ENCODE peak calls at places on chromosomes 11 and 22, in six cellular contexts. One of them, this sample, is unnamed.

GRCh38 chr22:48894804-48895250 is 932.8 kb downstream of the BRD1 start:
- DNase-seq in mammary epithelial cell: no peak
- DNase-seq in thoracic aorta: no peak
- DNase-seq in endodermal cell: no peak
- DNase-seq in colonic mucosa: peak; percentile 11
- DNase-seq in ascending aorta: no peak
- DNase-seq in this sample: no peak

GRCh38 chr22:19974233-19974861 is 32.7 kb upstream of the TXNRD2 start:
- DNase-seq in colonic mucosa: peak; percentile 70
- DNase-seq in endodermal cell: peak; percentile 95
- DNase-seq in mammary epithelial cell: no peak
- DNase-seq in ascending aorta: no peak
- DNase-seq in thoracic aorta: no peak
- DNase-seq in this sample: no peak

GRCh38 chr22:49295851-49296560 is 531.7 kb downstream of the BRD1 start:
- DNase-seq in colonic mucosa: no peak
- DNase-seq in mammary epithelial cell: no peak
- DNase-seq in ascending aorta: no peak
- DNase-seq in thoracic aorta: no peak
- DNase-seq in endodermal cell: peak; percentile 15
- DNase-seq in this sample: no peak

GRCh38 chr22:39908737-39909136 is 7.9 kb downstream of the GRAP2 start:
- DNase-seq in colonic mucosa: no peak
- DNase-seq in ascending aorta: no peak
- DNase-seq in thoracic aorta: no peak
- DNase-seq in endodermal cell: no peak
- DNase-seq in mammary epithelial cell: peak; percentile 16
- DNase-seq in this sample: no peak

GRCh38 chr11:43537831-43538230 is 142.7 kb upstream of the HSD17B12 start:
- DNase-seq in thoracic aorta: no peak
- DNase-seq in colonic mucosa: no peak
- DNase-seq in mammary epithelial cell: no peak
- DNase-seq in endodermal cell: peak; percentile 46
- DNase-seq in ascending aorta: no peak
- DNase-seq in this sample: no peak

GRCh38 chr11:58923300-58923788 is 15.9 kb upstream of the GLYATL1 start:
- DNase-seq in ascending aorta: no peak
- DNase-seq in mammary epithelial cell: peak; percentile 86
- DNase-seq in endodermal cell: peak; percentile 82
- DNase-seq in colonic mucosa: peak; percentile 55
- DNase-seq in thoracic aorta: no peak
- DNase-seq in this sample: no peak

GRCh38 chr11:17890333-17890732 is 122.5 kb downstream of the SERGEF start:
- DNase-seq in colonic mucosa: no peak
- DNase-seq in ascending aorta: no peak
- DNase-seq in thoracic aorta: no peak
- DNase-seq in endodermal cell: no peak
- DNase-seq in mammary epithelial cell: no peak
- DNase-seq in this sample: no peak

GRCh38 chr11:132242662-132243061 is 872.2 kb downstream of the NTM start:
- DNase-seq in colonic mucosa: no peak
- DNase-seq in endodermal cell: no peak
- DNase-seq in mammary epithelial cell: no peak
- DNase-seq in ascending aorta: no peak
- DNase-seq in thoracic aorta: no peak
- DNase-seq in this sample: no peak

GRCh38 chr11:128956401-128957203 is 13.9 kb upstream of the TP53AIP1 start:
- DNase-seq in ascending aorta: no peak
- DNase-seq in mammary epithelial cell: peak; percentile 64
- DNase-seq in thoracic aorta: no peak
- DNase-seq in endodermal cell: peak; percentile 74
- DNase-seq in colonic mucosa: peak; percentile 60
- DNase-seq in this sample: no peak

GRCh38 chr22:20153945-20154344 is 3.1 kb upstream of the CCDC188 start:
- DNase-seq in thoracic aorta: no peak
- DNase-seq in ascending aorta: no peak
- DNase-seq in endodermal cell: peak; percentile 71
- DNase-seq in mammary epithelial cell: no peak
- DNase-seq in colonic mucosa: no peak
- DNase-seq in this sample: no peak

GRCh38 chr22:22591348-22592299 is 32.6 kb upstream of the PRAME start:
- DNase-seq in endodermal cell: no peak
- DNase-seq in thoracic aorta: no peak
- DNase-seq in ascending aorta: no peak
- DNase-seq in colonic mucosa: no peak
- DNase-seq in mammary epithelial cell: no peak
- DNase-seq in this sample: no peak

GRCh38 chr22:28743852-28744251 is 2.0 kb downstream of the HSCB start:
- DNase-seq in colonic mucosa: no peak
- DNase-seq in mammary epithelial cell: no peak
- DNase-seq in thoracic aorta: no peak
- DNase-seq in ascending aorta: no peak
- DNase-seq in endodermal cell: no peak
- DNase-seq in this sample: no peak

DNA sequence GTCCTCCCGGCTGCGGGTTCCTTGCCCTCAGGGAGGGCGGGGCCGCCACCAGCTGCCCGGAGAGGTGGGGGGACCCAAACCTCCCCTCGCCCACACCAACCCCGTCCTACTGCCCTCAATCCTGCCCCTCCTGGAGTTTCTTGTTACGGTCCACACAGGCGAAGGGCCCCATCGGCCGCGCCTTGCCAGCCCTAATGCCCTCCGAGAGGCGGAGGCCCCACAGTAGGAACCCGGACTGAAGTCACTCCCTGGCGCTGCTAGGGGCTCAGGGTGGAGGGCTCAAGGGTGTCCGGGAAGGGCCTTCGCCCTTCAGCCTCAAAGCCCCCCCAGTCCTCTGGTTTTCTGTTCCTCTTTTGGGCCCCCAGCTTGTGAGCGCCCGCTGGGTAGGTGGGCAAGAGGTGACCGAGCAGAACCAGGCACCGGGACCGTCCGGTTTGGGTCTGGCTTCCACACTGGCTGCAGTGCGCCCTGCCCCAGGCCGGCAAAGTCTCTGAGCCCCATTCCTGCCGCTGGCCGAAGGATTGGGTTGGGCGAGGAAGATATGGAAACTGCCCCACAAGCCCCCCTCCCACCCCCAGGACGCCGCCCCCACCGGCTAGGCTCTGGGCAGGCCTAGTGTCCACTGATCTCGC is 24.5 kb downstream of the DUSP8 start:
- DNase-seq in mammary epithelial cell: no peak
- DNase-seq in ascending aorta: no peak
- DNase-seq in colonic mucosa: no peak
- DNase-seq in thoracic aorta: no peak
- DNase-seq in endodermal cell: no peak
- DNase-seq in this sample: no peak
- H3K27me3 ChIP-seq in mammary epithelial cell: peaks cover 16% of the 10 kb centered on the region
- H3K27me3 ChIP-seq in ascending aorta: no peaks in the 10 kb centered on the region
- H3K27me3 ChIP-seq in colonic mucosa: peaks cover 10% of the 10 kb centered on the region
- H3K27me3 ChIP-seq in thoracic aorta: no peaks in the 10 kb centered on the region
- H3K27me3 ChIP-seq in endodermal cell: peaks cover 76% of the 10 kb centered on the region
- H3K27me3 ChIP-seq in this sample: peaks cover 4% of the 10 kb centered on the region

GRCh38 chr22:27080191-27080590 is 422.8 kb downstream of the MIAT start:
- DNase-seq in endodermal cell: no peak
- DNase-seq in mammary epithelial cell: no peak
- DNase-seq in colonic mucosa: no peak
- DNase-seq in ascending aorta: no peak
- DNase-seq in thoracic aorta: no peak
- DNase-seq in this sample: no peak
- H3K4me3 ChIP-seq in endodermal cell: no peak overlapping the region
- H3K4me3 ChIP-seq in mammary epithelial cell: no peak overlapping the region
- H3K4me3 ChIP-seq in colonic mucosa: no peak overlapping the region
- H3K4me3 ChIP-seq in ascending aorta: no peak overlapping the region
- H3K4me3 ChIP-seq in thoracic aorta: no peak overlapping the region
- H3K4me3 ChIP-seq in this sample: no peak overlapping the region

GRCh38 chr22:31947296-31947695 is 3.0 kb downstream of the YWHAH start:
- DNase-seq in colonic mucosa: peak; percentile 53
- DNase-seq in endodermal cell: no peak
- DNase-seq in mammary epithelial cell: peak; percentile 46
- DNase-seq in thoracic aorta: no peak
- DNase-seq in ascending aorta: no peak
- DNase-seq in this sample: no peak
- TF ChIP-seq CTCF in colonic mucosa: peak; percentile 44
- TF ChIP-seq CTCF in endodermal cell: peak; percentile 64
- TF ChIP-seq CTCF in mammary epithelial cell: peak; percentile 82
- TF ChIP-seq CTCF in thoracic aorta: no peak
- TF ChIP-seq CTCF in ascending aorta: peak; percentile 39
- TF ChIP-seq CTCF in this sample: peak; percentile 65

DNA sequence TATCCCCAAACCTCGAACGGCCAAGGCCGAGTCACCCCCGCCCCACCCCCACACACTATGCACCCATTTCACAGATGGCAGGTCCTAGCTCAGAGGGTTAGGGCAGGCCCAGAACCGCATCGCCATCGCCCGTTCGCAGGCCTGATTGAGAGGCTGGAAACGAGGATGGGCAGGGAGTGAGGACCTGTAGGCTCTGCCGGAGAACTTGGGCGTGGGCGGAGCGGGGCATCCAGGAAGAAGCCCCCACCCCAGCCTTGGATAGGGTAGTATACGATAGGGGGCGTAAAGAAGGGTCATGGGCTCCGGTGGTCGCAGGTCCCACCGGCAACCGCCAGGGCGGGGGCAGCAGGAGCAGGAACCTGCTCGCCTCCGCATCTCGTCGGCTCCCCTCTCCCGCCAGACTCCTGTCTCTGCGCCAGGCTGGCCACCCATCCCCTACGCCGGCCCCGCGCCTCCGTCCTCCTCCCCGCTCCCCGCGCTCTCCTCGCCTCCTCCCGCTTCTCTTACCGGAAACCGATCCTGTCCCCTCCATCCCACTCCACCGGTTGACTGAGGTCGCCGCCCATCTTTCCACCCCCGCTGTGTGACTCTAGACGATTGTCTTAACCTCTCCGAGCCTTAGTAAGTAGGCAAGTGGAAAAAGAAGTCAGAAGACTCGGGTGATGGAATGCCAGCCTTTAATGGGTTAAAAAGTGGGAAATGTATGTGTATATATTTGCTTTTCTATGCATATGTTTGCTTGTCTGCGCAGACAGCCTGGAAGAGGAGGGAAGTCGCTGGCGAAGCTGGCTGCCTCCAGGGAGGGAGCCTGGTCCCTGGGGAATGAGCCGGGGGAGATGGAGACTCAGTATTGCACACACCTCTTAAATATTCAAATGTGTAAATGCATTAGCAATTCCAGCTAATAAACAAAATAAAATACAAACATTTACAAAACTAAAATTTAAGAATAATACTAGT is 52.8 kb downstream of the CYTH4 start:
- DNase-seq in colonic mucosa: no peak
- DNase-seq in ascending aorta: no peak
- DNase-seq in thoracic aorta: no peak
- DNase-seq in mammary epithelial cell: no peak
- DNase-seq in endodermal cell: peak; percentile 86
- DNase-seq in this sample: no peak
- H3K27me3 ChIP-seq in colonic mucosa: peaks cover 48% of the 10 kb centered on the region
- H3K27me3 ChIP-seq in ascending aorta: peaks cover 19% of the 10 kb centered on the region
- H3K27me3 ChIP-seq in thoracic aorta: peaks cover 17% of the 10 kb centered on the region
- H3K27me3 ChIP-seq in mammary epithelial cell: no peaks in the 10 kb centered on the region
- H3K27me3 ChIP-seq in endodermal cell: peaks cover 41% of the 10 kb centered on the region
- H3K27me3 ChIP-seq in this sample: peaks cover 35% of the 10 kb centered on the region

DNA sequence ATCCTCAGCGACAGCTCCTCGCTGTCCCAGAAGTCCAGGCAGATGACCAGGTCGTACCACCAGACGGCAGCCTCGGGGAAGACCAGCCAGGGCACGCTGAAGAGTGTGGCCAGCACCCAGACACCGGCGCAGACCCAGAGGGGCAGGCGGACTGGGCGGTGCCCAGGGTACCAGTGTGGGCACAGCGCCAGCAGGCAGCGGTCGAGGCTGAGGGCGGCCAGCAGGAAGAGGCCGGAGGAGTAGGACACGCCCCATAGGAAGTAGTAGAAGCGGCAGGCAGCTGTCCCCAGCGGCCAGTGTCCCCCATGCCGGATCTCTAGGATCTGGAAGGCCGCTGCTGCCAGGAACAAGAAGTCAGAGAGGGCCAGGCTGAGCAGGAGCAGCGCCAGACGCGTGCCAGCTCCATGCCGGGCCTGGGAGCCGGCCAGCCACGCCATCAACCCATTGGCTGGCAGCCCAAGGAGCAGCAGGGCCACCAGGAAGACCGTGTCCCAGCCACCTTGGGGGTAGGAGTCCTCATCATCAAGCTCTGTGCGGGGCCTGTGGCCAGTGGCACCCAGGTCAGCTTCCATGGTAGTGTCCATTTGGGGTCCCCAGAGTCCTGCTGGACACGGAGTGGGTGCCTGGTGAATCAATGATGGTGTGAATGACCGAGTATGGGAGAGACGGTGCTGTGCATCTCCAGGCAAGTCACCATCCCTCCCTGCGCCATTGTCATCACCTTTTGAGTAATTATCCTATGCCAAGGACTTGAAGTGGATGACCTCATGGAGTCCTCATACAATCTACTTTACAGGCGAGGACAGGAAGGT is at the start of gene GPR152:
- DNase-seq in mammary epithelial cell: no peak
- DNase-seq in thoracic aorta: no peak
- DNase-seq in colonic mucosa: no peak
- DNase-seq in endodermal cell: peak; percentile 40
- DNase-seq in ascending aorta: no peak
- DNase-seq in this sample: no peak
- H3K4me3 ChIP-seq in mammary epithelial cell: no peak within 1 kb of the TSS
- H3K4me3 ChIP-seq in thoracic aorta: no peak within 1 kb of the TSS
- H3K4me3 ChIP-seq in colonic mucosa: no peak within 1 kb of the TSS
- H3K4me3 ChIP-seq in endodermal cell: no peak within 1 kb of the TSS
- H3K4me3 ChIP-seq in ascending aorta: no peak within 1 kb of the TSS
- H3K4me3 ChIP-seq in this sample: peak within 1 kb of the TSS; percentile 31

GRCh38 chr11:111983187-111983986 is 41.8 kb upstream of the DLAT start:
- DNase-seq in mammary epithelial cell: no peak
- DNase-seq in ascending aorta: no peak
- DNase-seq in colonic mucosa: peak; percentile 80
- DNase-seq in thoracic aorta: no peak
- DNase-seq in endodermal cell: peak; percentile 92
- DNase-seq in this sample: no peak
- TF ChIP-seq CTCF in mammary epithelial cell: no peak
- TF ChIP-seq CTCF in ascending aorta: no peak
- TF ChIP-seq CTCF in colonic mucosa: no peak
- TF ChIP-seq CTCF in thoracic aorta: no peak
- TF ChIP-seq CTCF in endodermal cell: peak; percentile 53
- TF ChIP-seq CTCF in this sample: no peak

GRCh38 chr11:4926607-4927006 is 2.5 kb upstream of the OR51G1 start:
- DNase-seq in thoracic aorta: no peak
- DNase-seq in ascending aorta: no peak
- DNase-seq in colonic mucosa: no peak
- DNase-seq in mammary epithelial cell: no peak
- DNase-seq in endodermal cell: no peak
- DNase-seq in this sample: no peak

GRCh38 chr11:4921796-4922195 is 2.3 kb downstream of the OR51G1 start:
- DNase-seq in colonic mucosa: no peak
- DNase-seq in ascending aorta: no peak
- DNase-seq in mammary epithelial cell: peak; percentile 12
- DNase-seq in thoracic aorta: no peak
- DNase-seq in endodermal cell: no peak
- DNase-seq in this sample: no peak

GRCh38 chr11:4919250-4919649 is at the start of gene OR51G2:
- DNase-seq in ascending aorta: no peak
- DNase-seq in mammary epithelial cell: no peak
- DNase-seq in thoracic aorta: no peak
- DNase-seq in colonic mucosa: no peak
- DNase-seq in endodermal cell: no peak
- DNase-seq in this sample: no peak

GRCh38 chr11:4924239-4924638 is at the start of gene OR51G1:
- DNase-seq in endodermal cell: no peak
- DNase-seq in mammary epithelial cell: no peak
- DNase-seq in colonic mucosa: no peak
- DNase-seq in ascending aorta: no peak
- DNase-seq in thoracic aorta: no peak
- DNase-seq in this sample: no peak

GRCh38 chr11:4922304-4922703 is 1.8 kb downstream of the OR51G1 start:
- DNase-seq in colonic mucosa: no peak
- DNase-seq in thoracic aorta: no peak
- DNase-seq in endodermal cell: no peak
- DNase-seq in mammary epithelial cell: no peak
- DNase-seq in ascending aorta: no peak
- DNase-seq in this sample: no peak
- H3K27me3 ChIP-seq in colonic mucosa: no peaks in the 10 kb centered on the region
- H3K27me3 ChIP-seq in thoracic aorta: no peaks in the 10 kb centered on the region
- H3K27me3 ChIP-seq in endodermal cell: no peaks in the 10 kb centered on the region
- H3K27me3 ChIP-seq in mammary epithelial cell: no peaks in the 10 kb centered on the region
- H3K27me3 ChIP-seq in ascending aorta: no peaks in the 10 kb centered on the region
- H3K27me3 ChIP-seq in this sample: no peaks in the 10 kb centered on the region